ENCODE peak calls at places on chromosomes 5 and 9, in six cellular contexts. One of them, this sample, is unnamed.

GRCh38 chr5:120615967-120616645 is 152.0 kb downstream of the PRR16 start:
- DNase-seq in upper lobe of left lung: no peak
- DNase-seq in NCI-H1092 treated with DMSO at 0.1 percent for 48 hours: no peak
- DNase-seq in Right ventricle myocardium superior: no peak
- DNase-seq in HEK293T: no peak
- DNase-seq in H4: no peak
- DNase-seq in this sample: no peak

GRCh38 chr5:131747180-131748105 is 49.4 kb downstream of the FNIP1 start:
- DNase-seq in upper lobe of left lung: no peak
- DNase-seq in NCI-H1092 treated with DMSO at 0.1 percent for 48 hours: no peak
- DNase-seq in Right ventricle myocardium superior: no peak
- DNase-seq in HEK293T: no peak
- DNase-seq in H4: peak; percentile 32
- DNase-seq in this sample: no peak

GRCh38 chr5:134543820-134544692 is 18.6 kb downstream of the JADE2 start:
- DNase-seq in upper lobe of left lung: no peak
- DNase-seq in NCI-H1092 treated with DMSO at 0.1 percent for 48 hours: no peak
- DNase-seq in Right ventricle myocardium superior: peak; percentile 46
- DNase-seq in HEK293T: no peak
- DNase-seq in H4: no peak
- DNase-seq in this sample: peak; percentile 27

GRCh38 chr5:96481396-96481795 is 48.3 kb upstream of the PCSK1 start:
- DNase-seq in upper lobe of left lung: no peak
- DNase-seq in NCI-H1092 treated with DMSO at 0.1 percent for 48 hours: no peak
- DNase-seq in Right ventricle myocardium superior: no peak
- DNase-seq in HEK293T: no peak
- DNase-seq in H4: no peak
- DNase-seq in this sample: no peak

GRCh38 chr5:50547303-50547702 is 106.2 kb upstream of the EMB start:
- DNase-seq in upper lobe of left lung: no peak
- DNase-seq in NCI-H1092 treated with DMSO at 0.1 percent for 48 hours: no peak
- DNase-seq in Right ventricle myocardium superior: no peak
- DNase-seq in HEK293T: no peak
- DNase-seq in H4: no peak
- DNase-seq in this sample: no peak

GRCh38 chr5:174614500-174615135 is 109.8 kb upstream of the MSX2 start:
- DNase-seq in upper lobe of left lung: no peak
- DNase-seq in NCI-H1092 treated with DMSO at 0.1 percent for 48 hours: no peak
- DNase-seq in Right ventricle myocardium superior: no peak
- DNase-seq in HEK293T: no peak
- DNase-seq in H4: no peak
- DNase-seq in this sample: no peak

GRCh38 chr9:130997925-130998595 is 10.9 kb upstream of the LAMC3 start:
- DNase-seq in upper lobe of left lung: peak; percentile 38
- DNase-seq in NCI-H1092 treated with DMSO at 0.1 percent for 48 hours: peak; percentile 20
- DNase-seq in Right ventricle myocardium superior: peak; percentile 82
- DNase-seq in HEK293T: peak; percentile 91
- DNase-seq in H4: peak; percentile 60
- DNase-seq in this sample: peak; percentile 89

GRCh38 chr5:13027886-13028285 is 916.6 kb downstream of the DNAH5 start:
- DNase-seq in upper lobe of left lung: no peak
- DNase-seq in NCI-H1092 treated with DMSO at 0.1 percent for 48 hours: no peak
- DNase-seq in Right ventricle myocardium superior: no peak
- DNase-seq in HEK293T: no peak
- DNase-seq in H4: no peak
- DNase-seq in this sample: no peak

GRCh38 chr5:78889759-78890158 is 95.4 kb downstream of the ARSB start:
- DNase-seq in upper lobe of left lung: no peak
- DNase-seq in NCI-H1092 treated with DMSO at 0.1 percent for 48 hours: no peak
- DNase-seq in Right ventricle myocardium superior: no peak
- DNase-seq in HEK293T: no peak
- DNase-seq in H4: no peak
- DNase-seq in this sample: no peak

GRCh38 chr9:20853866-20854265 is 169.8 kb downstream of the FOCAD start:
- DNase-seq in upper lobe of left lung: no peak
- DNase-seq in NCI-H1092 treated with DMSO at 0.1 percent for 48 hours: no peak
- DNase-seq in Right ventricle myocardium superior: no peak
- DNase-seq in HEK293T: no peak
- DNase-seq in H4: no peak
- DNase-seq in this sample: no peak

GRCh38 chr5:179318193-179318955 is 26.9 kb downstream of the ADAMTS2 start:
- DNase-seq in upper lobe of left lung: no peak
- DNase-seq in NCI-H1092 treated with DMSO at 0.1 percent for 48 hours: no peak
- DNase-seq in Right ventricle myocardium superior: peak; percentile 48
- DNase-seq in HEK293T: no peak
- DNase-seq in H4: no peak
- DNase-seq in this sample: no peak

GRCh38 chr5:200985-201384 is 9.7 kb downstream of the LRRC14B start:
- DNase-seq in upper lobe of left lung: no peak
- DNase-seq in NCI-H1092 treated with DMSO at 0.1 percent for 48 hours: no peak
- DNase-seq in Right ventricle myocardium superior: no peak
- DNase-seq in HEK293T: no peak
- DNase-seq in H4: no peak
- DNase-seq in this sample: no peak